ENCODE peak calls at places on chromosomes 12 and 14, in six cellular contexts. One of them, this sample, is unnamed.

GRCh38 chr12:124782132-124782531 is 81.5 kb downstream of the SCARB1 start:
- DNase-seq in stimulated activated CD4-positive, alpha-beta T cell treated with anti-CD3 and anti-CD28 coated beads, Interleukin-1b, Interleukin-23, amount 100 ng/mL, for 24 hours: no peak
- DNase-seq in mesothelial cell of epicardium: no peak
- DNase-seq in NCI-H1105: no peak
- DNase-seq in SHP77: no peak
- DNase-seq in Peyer's patch: no peak
- DNase-seq in this sample: no peak

GRCh38 chr14:65069874-65070709 is 32.2 kb downstream of the MAX start:
- DNase-seq in stimulated activated CD4-positive, alpha-beta T cell treated with anti-CD3 and anti-CD28 coated beads, Interleukin-1b, Interleukin-23, amount 100 ng/mL, for 24 hours: no peak
- DNase-seq in mesothelial cell of epicardium: no peak
- DNase-seq in NCI-H1105: peak; percentile 72
- DNase-seq in SHP77: peak; percentile 91
- DNase-seq in Peyer's patch: peak; percentile 87
- DNase-seq in this sample: peak; percentile 71

GRCh38 chr12:7102582-7102981 is 6.4 kb downstream of the C1RL start:
- DNase-seq in stimulated activated CD4-positive, alpha-beta T cell treated with anti-CD3 and anti-CD28 coated beads, Interleukin-1b, Interleukin-23, amount 100 ng/mL, for 24 hours: no peak
- DNase-seq in mesothelial cell of epicardium: no peak
- DNase-seq in NCI-H1105: no peak
- DNase-seq in SHP77: no peak
- DNase-seq in Peyer's patch: no peak
- DNase-seq in this sample: no peak

GRCh38 chr14:45089813-45090212 is 5.9 kb downstream of the PRPF39 start:
- DNase-seq in stimulated activated CD4-positive, alpha-beta T cell treated with anti-CD3 and anti-CD28 coated beads, Interleukin-1b, Interleukin-23, amount 100 ng/mL, for 24 hours: no peak
- DNase-seq in mesothelial cell of epicardium: no peak
- DNase-seq in NCI-H1105: no peak
- DNase-seq in SHP77: no peak
- DNase-seq in Peyer's patch: no peak
- DNase-seq in this sample: no peak

GRCh38 chr12:123034865-123035264 is 54.4 kb downstream of the ARL6IP4 start:
- DNase-seq in stimulated activated CD4-positive, alpha-beta T cell treated with anti-CD3 and anti-CD28 coated beads, Interleukin-1b, Interleukin-23, amount 100 ng/mL, for 24 hours: no peak
- DNase-seq in mesothelial cell of epicardium: no peak
- DNase-seq in NCI-H1105: no peak
- DNase-seq in SHP77: no peak
- DNase-seq in Peyer's patch: no peak
- DNase-seq in this sample: no peak

GRCh38 chr14:103427485-103428443 is 42.5 kb downstream of the MARK3 start:
- DNase-seq in stimulated activated CD4-positive, alpha-beta T cell treated with anti-CD3 and anti-CD28 coated beads, Interleukin-1b, Interleukin-23, amount 100 ng/mL, for 24 hours: no peak
- DNase-seq in mesothelial cell of epicardium: no peak
- DNase-seq in NCI-H1105: no peak
- DNase-seq in SHP77: no peak
- DNase-seq in Peyer's patch: no peak
- DNase-seq in this sample: no peak

GRCh38 chr14:50531595-50532501 is 521 bp downstream of the MAP4K5 start:
- DNase-seq in stimulated activated CD4-positive, alpha-beta T cell treated with anti-CD3 and anti-CD28 coated beads, Interleukin-1b, Interleukin-23, amount 100 ng/mL, for 24 hours: peak; percentile 13
- DNase-seq in mesothelial cell of epicardium: peak; percentile 40
- DNase-seq in NCI-H1105: peak; percentile 52
- DNase-seq in SHP77: peak; percentile 56
- DNase-seq in Peyer's patch: peak; percentile 76
- DNase-seq in this sample: no peak

GRCh38 chr12:69108024-69108423 is 131.3 kb upstream of the CPSF6 start:
- DNase-seq in stimulated activated CD4-positive, alpha-beta T cell treated with anti-CD3 and anti-CD28 coated beads, Interleukin-1b, Interleukin-23, amount 100 ng/mL, for 24 hours: no peak
- DNase-seq in mesothelial cell of epicardium: no peak
- DNase-seq in NCI-H1105: no peak
- DNase-seq in SHP77: no peak
- DNase-seq in Peyer's patch: no peak
- DNase-seq in this sample: no peak

GRCh38 chr14:89368490-89369477 is 48.2 kb downstream of the FOXN3 start:
- DNase-seq in stimulated activated CD4-positive, alpha-beta T cell treated with anti-CD3 and anti-CD28 coated beads, Interleukin-1b, Interleukin-23, amount 100 ng/mL, for 24 hours: no peak
- DNase-seq in mesothelial cell of epicardium: no peak
- DNase-seq in NCI-H1105: no peak
- DNase-seq in SHP77: no peak
- DNase-seq in Peyer's patch: peak; percentile 69
- DNase-seq in this sample: no peak

GRCh38 chr14:60981626-60982455 is 796 bp downstream of the SLC38A6 start:
- DNase-seq in stimulated activated CD4-positive, alpha-beta T cell treated with anti-CD3 and anti-CD28 coated beads, Interleukin-1b, Interleukin-23, amount 100 ng/mL, for 24 hours: no peak
- DNase-seq in mesothelial cell of epicardium: no peak
- DNase-seq in NCI-H1105: no peak
- DNase-seq in SHP77: peak; percentile 14
- DNase-seq in Peyer's patch: no peak
- DNase-seq in this sample: peak; percentile 74

GRCh38 chr12:93848453-93849120 is 171.4 kb downstream of the CRADD start:
- DNase-seq in stimulated activated CD4-positive, alpha-beta T cell treated with anti-CD3 and anti-CD28 coated beads, Interleukin-1b, Interleukin-23, amount 100 ng/mL, for 24 hours: no peak
- DNase-seq in mesothelial cell of epicardium: no peak
- DNase-seq in NCI-H1105: no peak
- DNase-seq in SHP77: no peak
- DNase-seq in Peyer's patch: peak; percentile 54
- DNase-seq in this sample: no peak